ENCODE peak calls at places on chromosome 20, in four cellular contexts. A is ovary, P is IMR-90, M is GM12892. L is an unnamed sample.

GRCh38 chr20:35663813-35664543 is 722 bp downstream of the CPNE1 start:
- DNase-seq in A (peak; percentile 50), P (peak; percentile 6), M (peak; percentile 44), L (peak; percentile 88)

GRCh38 chr20:61534346-61534745 is 282.3 kb downstream of the CDH4 start:
- DNase-seq in A (no peak), P (no peak), M (no peak), L (no peak)

GRCh38 chr20:54346269-54346668 is 129.1 kb upstream of the DOK5 start:
- DNase-seq in A (no peak), P (no peak), M (no peak), L (no peak)

GRCh38 chr20:9981834-9982233 is 53.0 kb upstream of the ANKEF1 start:
- DNase-seq in A (no peak), P (no peak), M (no peak), L (no peak)

GRCh38 chr20:33433465-33433864 is 10.1 kb downstream of the SNTA1 start:
- DNase-seq in A (no peak), P (no peak), M (no peak), L (no peak)

GRCh38 chr20:16205505-16205904 is 367.7 kb downstream of the KIF16B start:
- DNase-seq in A (no peak), P (no peak), M (no peak), L (no peak)

GRCh38 chr20:62367136-62367482 is at the start of gene LAMA5:
- DNase-seq in A (no peak), P (no peak), M (peak; percentile 84), L (no peak)

GRCh38 chr20:3405139-3405538 is 2.3 kb downstream of the DNAAF9 start:
- DNase-seq in A (no peak), P (no peak), M (no peak), L (no peak)

GRCh38 chr20:16083639-16084280 is 489.5 kb downstream of the KIF16B start:
- DNase-seq in A (no peak), P (no peak), M (no peak), L (no peak)

GRCh38 chr20:10683537-10683936 is 9.7 kb upstream of the JAG1 start:
- DNase-seq in A (no peak), P (no peak), M (no peak), L (no peak)

GRCh38 chr20:17622086-17622850 is 52.4 kb downstream of the DSTN start:
- DNase-seq in A (no peak), P (no peak), M (peak; percentile 4), L (no peak)

GRCh38 chr20:44911264-44911921 is 1.5 kb downstream of the PABPC1L start:
- DNase-seq in A (peak; percentile 28), P (peak; percentile 28), M (no peak), L (peak; percentile 83)

GRCh38 chr20:20253744-20254330 is 114.1 kb upstream of the INSM1 start:
- DNase-seq in A (no peak), P (no peak), M (no peak), L (no peak)

GRCh38 chr20:19938421-19938787 is 78.8 kb upstream of the NAA20 start:
- DNase-seq in A (no peak), P (no peak), M (no peak), L (no peak)

GRCh38 chr20:45545351-45545750 is 1.9 kb downstream of the EPPIN start:
- DNase-seq in A (no peak), P (no peak), M (no peak), L (no peak)

GRCh38 chr20:10800288-10800687 is 126.5 kb upstream of the JAG1 start:
- DNase-seq in A (no peak), P (no peak), M (no peak), L (no peak)

GRCh38 chr20:63027425-63028389 is 20.9 kb upstream of the BHLHE23 start:
- DNase-seq in A (no peak), P (no peak), M (no peak), L (no peak)

GRCh38 chr20:32083469-32083868 is 26.0 kb upstream of the TM9SF4 start:
- DNase-seq in A (no peak), P (no peak), M (no peak), L (no peak)

GRCh38 chr20:13458860-13459451 is 179.8 kb downstream of the TASP1 start:
- DNase-seq in A (no peak), P (peak; percentile 41), M (peak; percentile 13), L (no peak)

GRCh38 chr20:41201760-41202159 is 64.4 kb downstream of the PLCG1 start:
- DNase-seq in A (no peak), P (no peak), M (no peak), L (peak; percentile 39)

GRCh38 chr20:60056345-60057122 is 98.3 kb downstream of the CDH26 start:
- DNase-seq in A (no peak), P (no peak), M (no peak), L (no peak)

GRCh38 chr20:10955166-10955565 is 281.4 kb upstream of the JAG1 start:
- DNase-seq in A (no peak), P (peak; percentile 18), M (no peak), L (no peak)

GRCh38 chr20:17761612-17762011 is 61.8 kb downstream of the BANF2 start:
- DNase-seq in A (no peak), P (no peak), M (no peak), L (no peak)

GRCh38 chr20:64104667-64105451 is 2.5 kb downstream of the NPBWR2 start:
- DNase-seq in A (no peak), P (no peak), M (no peak), L (peak; percentile 78)

GRCh38 chr20:4151991-4152695 is 136.8 kb upstream of the RNF24 start:
- DNase-seq in A (no peak), P (peak; percentile 78), M (no peak), L (no peak)

GRCh38 chr20:44746367-44747165 is 901 bp downstream of the KCNK15 start:
- DNase-seq in A (no peak), P (no peak), M (no peak), L (no peak)

GRCh38 chr20:23228912-23229311 is 121.7 kb upstream of the NXT1 start:
- DNase-seq in A (no peak), P (peak; percentile 95), M (no peak), L (no peak)

GRCh38 chr20:13649548-13649947 is 10.8 kb upstream of the TASP1 start:
- DNase-seq in A (peak; percentile 29), P (no peak), M (no peak), L (peak; percentile 50)

GRCh38 chr20:64189986-64190385 is 25.7 kb downstream of the MYT1 start:
- DNase-seq in A (no peak), P (no peak), M (no peak), L (no peak)

DNA sequence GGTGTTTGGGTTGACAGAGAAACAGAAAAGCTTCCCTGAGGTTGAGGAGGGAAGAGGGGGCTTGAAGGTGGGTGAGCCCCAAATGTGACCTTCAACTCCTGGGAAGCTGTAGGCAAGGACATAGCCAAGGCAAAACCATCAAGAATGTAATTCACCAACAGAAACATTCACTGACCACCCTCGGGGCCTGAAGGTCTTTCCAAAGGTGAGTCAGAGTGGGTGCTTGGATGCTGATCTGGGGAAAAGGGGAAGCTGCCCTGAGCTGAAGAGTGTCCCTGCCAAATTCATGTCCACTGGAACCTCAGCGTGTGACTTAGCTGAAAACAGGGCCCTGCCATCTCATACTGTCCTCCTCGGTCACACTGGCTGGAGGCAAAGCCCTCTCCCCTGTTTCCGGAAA is 234.2 kb upstream of the SULF2 start:
- DNase-seq in A (no peak), P (no peak), M (no peak), L (no peak)
- TF ChIP-seq POLR2A in A (no peak), P (no peak), M (no peak), L (no peak)

GRCh38 chr20:2101935-2102584 is 433 bp downstream of the STK35 start:
- DNase-seq in A (peak; percentile 92), P (peak; percentile 91), M (peak; percentile 83), L (peak; percentile 88)
- TF ChIP-seq POLR2A in A (peak; percentile 42), P (peak; percentile 46), M (peak; percentile 92), L (no peak)

GRCh38 chr20:50928469-50928868 is 2.8 kb downstream of the ADNP start:
- DNase-seq in A (no peak), P (no peak), M (no peak), L (no peak)
- TF ChIP-seq POLR2A in A (no peak), P (no peak), M (no peak), L (no peak)

GRCh38 chr20:43513298-43514061 is 6.0 kb downstream of the L3MBTL1 start:
- DNase-seq in A (no peak), P (no peak), M (no peak), L (no peak)

GRCh38 chr20:43511879-43512278 is 4.4 kb downstream of the L3MBTL1 start:
- DNase-seq in A (no peak), P (no peak), M (no peak), L (no peak)

GRCh38 chr20:43515628-43516027 is 8.1 kb downstream of the L3MBTL1 start:
- DNase-seq in A (no peak), P (no peak), M (no peak), L (no peak)

GRCh38 chr20:43516251-43516824 is 8.8 kb downstream of the L3MBTL1 start:
- DNase-seq in A (no peak), P (no peak), M (no peak), L (no peak)

GRCh38 chr20:43514062-43514971 is 6.8 kb downstream of the L3MBTL1 start:
- DNase-seq in A (peak; percentile 99), P (peak; percentile 98), M (peak; percentile 90), L (peak; percentile 98)
- TF ChIP-seq POLR2A in A (no peak), P (no peak), M (peak; percentile 65), L (no peak)